ENCODE peak calls at places on chromosomes 11 and 22, in nine cellular contexts. C, F, K, I, P, L, X, W and A are unnamed samples.

GRCh38 chr22:20566420-20567260 is 59.2 kb downstream of the MED15 start:
- DNase-seq in C (no peak), F (no peak), K (peak; percentile 82), I (no peak), P (no peak), L (peak; percentile 96), X (no peak), W (peak; percentile 65), A (peak; percentile 94)

GRCh38 chr11:132284048-132284447 is 913.6 kb downstream of the NTM start:
- DNase-seq in C (no peak), F (no peak), K (no peak), I (no peak), P (peak; percentile 40), L (no peak), X (no peak), W (no peak), A (no peak)

GRCh38 chr11:22634897-22635629 is 9.4 kb upstream of the FANCF start:
- DNase-seq in C (no peak), F (no peak), K (peak; percentile 18), I (no peak), P (peak; percentile 51), L (peak; percentile 31), X (peak; percentile 12), W (peak; percentile 35), A (no peak)

GRCh38 chr11:134157451-134157850 is 66.3 kb downstream of the NCAPD3 start:
- DNase-seq in C (no peak), F (no peak), K (no peak), I (no peak), P (no peak), L (peak; percentile 61), X (no peak), W (no peak), A (no peak)

GRCh38 chr11:76496174-76496573 is 51.4 kb downstream of the EMSY start:
- DNase-seq in C (no peak), F (no peak), K (no peak), I (no peak), P (no peak), L (no peak), X (no peak), W (no peak), A (no peak)

GRCh38 chr11:108685419-108686161 is 20.7 kb downstream of the DDX10 start:
- DNase-seq in C (no peak), F (no peak), K (peak; percentile 29), I (no peak), P (no peak), L (no peak), X (no peak), W (no peak), A (peak; percentile 28)

GRCh38 chr22:21796863-21797262 is 61.3 kb upstream of the YPEL1 start:
- DNase-seq in C (no peak), F (no peak), K (no peak), I (no peak), P (peak; percentile 10), L (no peak), X (no peak), W (no peak), A (no peak)

GRCh38 chr11:94500181-94500580 is 6.4 kb downstream of the ANKRD49 start:
- DNase-seq in C (no peak), F (no peak), K (no peak), I (no peak), P (no peak), L (no peak), X (no peak), W (no peak), A (no peak)

GRCh38 chr11:87917111-87917510 is 258.1 kb downstream of the RAB38 start:
- DNase-seq in C (no peak), F (no peak), K (no peak), I (no peak), P (no peak), L (no peak), X (no peak), W (peak; percentile 76), A (no peak)

GRCh38 chr11:72924568-72925190 is 110.5 kb downstream of the ATG16L2 start:
- DNase-seq in C (no peak), F (no peak), K (peak; percentile 57), I (no peak), P (no peak), L (peak; percentile 63), X (peak; percentile 11), W (peak; percentile 43), A (peak; percentile 64)

GRCh38 chr22:41578114-41578513 is 11.5 kb downstream of the PMM1 start:
- DNase-seq in C (no peak), F (no peak), K (no peak), I (no peak), P (no peak), L (no peak), X (no peak), W (no peak), A (no peak)

GRCh38 chr11:67213251-67213650 is 53.0 kb upstream of the GRK2 start:
- DNase-seq in C (no peak), F (no peak), K (no peak), I (no peak), P (no peak), L (no peak), X (no peak), W (no peak), A (no peak)

GRCh38 chr11:93585758-93586157 is 42.6 kb upstream of the SMCO4 start:
- DNase-seq in C (no peak), F (no peak), K (peak; percentile 73), I (peak; percentile 39), P (no peak), L (peak; percentile 31), X (peak; percentile 80), W (peak; percentile 65), A (peak; percentile 86)

GRCh38 chr22:41598081-41598480 is 8.4 kb upstream of the PMM1 start:
- DNase-seq in C (no peak), F (no peak), K (peak; percentile 88), I (no peak), P (no peak), L (peak; percentile 83), X (peak; percentile 86), W (peak; percentile 89), A (peak; percentile 74)

GRCh38 chr11:66315921-66316811 is 678 bp downstream of the CD248 start:
- DNase-seq in C (no peak), F (no peak), K (no peak), I (no peak), P (no peak), L (peak; percentile 54), X (no peak), W (no peak), A (no peak)

GRCh38 chr11:1238767-1239595 is 16.1 kb downstream of the MUC5B start:
- DNase-seq in C (no peak), F (no peak), K (no peak), I (no peak), P (peak; percentile 74), L (no peak), X (no peak), W (peak; percentile 1), A (no peak)

GRCh38 chr11:128814856-128815705 is 52.0 kb downstream of the KCNJ1 start:
- DNase-seq in C (peak; percentile 51), F (no peak), K (peak; percentile 86), I (peak; percentile 56), P (peak; percentile 98), L (peak; percentile 90), X (peak; percentile 76), W (peak; percentile 60), A (peak; percentile 97)

GRCh38 chr22:48098243-48098935 is 1335.9 kb downstream of the TBC1D22A start:
- DNase-seq in C (no peak), F (no peak), K (no peak), I (no peak), P (no peak), L (no peak), X (no peak), W (no peak), A (no peak)

GRCh38 chr11:48095779-48096470 is 115.6 kb downstream of the PTPRJ start:
- DNase-seq in C (no peak), F (no peak), K (no peak), I (peak; percentile 35), P (no peak), L (no peak), X (no peak), W (no peak), A (peak; percentile 30)

GRCh38 chr22:18970180-18970947 is 34.3 kb upstream of the PRODH start:
- DNase-seq in C (no peak), F (no peak), K (no peak), I (no peak), P (peak; percentile 86), L (peak; percentile 7), X (no peak), W (no peak), A (no peak)
- H3K4me3 ChIP-seq in C (peak overlapping the region; percentile 38), F (peak overlapping the region; percentile 55), K (peak overlapping the region; percentile 3), I (peak overlapping the region; percentile 60), P (peak overlapping the region; percentile 84), L (peak overlapping the region; percentile 33), X (peak overlapping the region; percentile 37), W (peak overlapping the region; percentile 48), A (peak overlapping the region; percentile 20)

GRCh38 chr11:113806403-113806802 is 26.8 kb downstream of the CLDN25 start:
- DNase-seq in C (no peak), F (no peak), K (peak; percentile 7), I (no peak), P (peak; percentile 85), L (peak; percentile 11), X (peak; percentile 22), W (peak; percentile 29), A (peak; percentile 4)
- TF ChIP-seq CTCF in C (peak; percentile 14), F (no peak), K (peak; percentile 35), I (peak; percentile 22), P (peak; percentile 91), L (peak; percentile 38), X (peak; percentile 75), W (peak; percentile 51), A (peak; percentile 39)

GRCh38 chr11:115820026-115820425 is 315.8 kb upstream of the CADM1 start:
- DNase-seq in C (no peak), F (no peak), K (no peak), I (no peak), P (no peak), L (no peak), X (no peak), W (no peak), A (no peak)
- H3K4me3 ChIP-seq in C (no peak overlapping the region), F (no peak overlapping the region), K (no peak overlapping the region), I (no peak overlapping the region), P (no peak overlapping the region), L (no peak overlapping the region), X (no peak overlapping the region), W (no peak overlapping the region), A (no peak overlapping the region)

GRCh38 chr11:2738551-2739431 is 39.0 kb upstream of the KCNQ1OT1 start:
- DNase-seq in C (no peak), F (no peak), K (no peak), I (no peak), P (no peak), L (no peak), X (no peak), W (no peak), A (no peak)

GRCh38 chr11:2735053-2735589 is 35.3 kb upstream of the KCNQ1OT1 start:
- DNase-seq in C (no peak), F (no peak), K (no peak), I (no peak), P (no peak), L (no peak), X (no peak), W (no peak), A (no peak)

GRCh38 chr11:2736577-2737225 is 36.9 kb upstream of the KCNQ1OT1 start:
- DNase-seq in C (no peak), F (no peak), K (no peak), I (no peak), P (no peak), L (no peak), X (no peak), W (no peak), A (no peak)

GRCh38 chr11:2737876-2738275 is 38.1 kb upstream of the KCNQ1OT1 start:
- DNase-seq in C (no peak), F (no peak), K (no peak), I (no peak), P (no peak), L (no peak), X (no peak), W (no peak), A (peak; percentile 24)

GRCh38 chr11:2737226-2737590 is 37.4 kb upstream of the KCNQ1OT1 start:
- DNase-seq in C (no peak), F (no peak), K (no peak), I (no peak), P (no peak), L (peak; percentile 32), X (no peak), W (no peak), A (no peak)
- TF ChIP-seq CTCF in C (no peak), F (no peak), K (no peak), I (no peak), P (peak; percentile 2), L (no peak), X (no peak), W (no peak), A (no peak)